ENCODE peak calls at places on chromosomes 16 and 17, in seven cellular contexts. One of them, this sample, is unnamed.

GRCh38 chr17:62692721-62693431 is 65.4 kb downstream of the MRC2 start:
- DNase-seq in activated naive CD8-positive, alpha-beta T cell treated with anti-CD3 and anti-CD28 coated beads for 36 hours: no peak
- DNase-seq in CD8-positive, alpha-beta T cell: no peak
- DNase-seq in transverse colon: no peak
- DNase-seq in EL: peak
- DNase-seq in left colon: no peak
- DNase-seq in kidney tubule cell: no peak
- DNase-seq in this sample: no peak

GRCh38 chr16:83533193-83533592 is 274.6 kb upstream of the HSBP1 start:
- DNase-seq in kidney tubule cell: peak
- DNase-seq in activated naive CD8-positive, alpha-beta T cell treated with anti-CD3 and anti-CD28 coated beads for 36 hours: no peak
- DNase-seq in EL: peak
- DNase-seq in CD8-positive, alpha-beta T cell: no peak
- DNase-seq in transverse colon: no peak
- DNase-seq in left colon: no peak
- DNase-seq in this sample: no peak

GRCh38 chr17:29663155-29663554 is 40.4 kb upstream of the CORO6 start:
- DNase-seq in EL: no peak
- DNase-seq in left colon: no peak
- DNase-seq in activated naive CD8-positive, alpha-beta T cell treated with anti-CD3 and anti-CD28 coated beads for 36 hours: no peak
- DNase-seq in transverse colon: no peak
- DNase-seq in kidney tubule cell: no peak
- DNase-seq in CD8-positive, alpha-beta T cell: no peak
- DNase-seq in this sample: no peak

GRCh38 chr16:50546125-50546524 is 2.1 kb upstream of the NKD1 start:
- DNase-seq in EL: no peak
- DNase-seq in kidney tubule cell: no peak
- DNase-seq in activated naive CD8-positive, alpha-beta T cell treated with anti-CD3 and anti-CD28 coated beads for 36 hours: no peak
- DNase-seq in transverse colon: no peak
- DNase-seq in left colon: no peak
- DNase-seq in CD8-positive, alpha-beta T cell: no peak
- DNase-seq in this sample: no peak

GRCh38 chr16:57873218-57873617 is 70.9 kb upstream of the KIFC3 start:
- DNase-seq in activated naive CD8-positive, alpha-beta T cell treated with anti-CD3 and anti-CD28 coated beads for 36 hours: no peak
- DNase-seq in EL: no peak
- DNase-seq in transverse colon: no peak
- DNase-seq in CD8-positive, alpha-beta T cell: no peak
- DNase-seq in left colon: no peak
- DNase-seq in kidney tubule cell: no peak
- DNase-seq in this sample: no peak

GRCh38 chr17:29870836-29871430 is 59.1 kb downstream of the SSH2 start:
- DNase-seq in EL: no peak
- DNase-seq in left colon: no peak
- DNase-seq in kidney tubule cell: no peak
- DNase-seq in transverse colon: no peak
- DNase-seq in activated naive CD8-positive, alpha-beta T cell treated with anti-CD3 and anti-CD28 coated beads for 36 hours: no peak
- DNase-seq in CD8-positive, alpha-beta T cell: no peak
- DNase-seq in this sample: no peak

GRCh38 chr16:68257251-68257905 is 6.9 kb upstream of the SLC7A6 start:
- DNase-seq in EL: no peak
- DNase-seq in CD8-positive, alpha-beta T cell: no peak
- DNase-seq in activated naive CD8-positive, alpha-beta T cell treated with anti-CD3 and anti-CD28 coated beads for 36 hours: no peak
- DNase-seq in transverse colon: peak
- DNase-seq in left colon: no peak
- DNase-seq in kidney tubule cell: peak
- DNase-seq in this sample: no peak

GRCh38 chr16:49348408-49349176 is 25.0 kb upstream of the C16orf78 start:
- DNase-seq in EL: no peak
- DNase-seq in left colon: no peak
- DNase-seq in transverse colon: no peak
- DNase-seq in kidney tubule cell: no peak
- DNase-seq in activated naive CD8-positive, alpha-beta T cell treated with anti-CD3 and anti-CD28 coated beads for 36 hours: no peak
- DNase-seq in CD8-positive, alpha-beta T cell: no peak
- DNase-seq in this sample: no peak

GRCh38 chr17:44872131-44872768 is 24.6 kb downstream of the HIGD1B start:
- DNase-seq in left colon: no peak
- DNase-seq in activated naive CD8-positive, alpha-beta T cell treated with anti-CD3 and anti-CD28 coated beads for 36 hours: no peak
- DNase-seq in transverse colon: peak
- DNase-seq in EL: no peak
- DNase-seq in kidney tubule cell: peak
- DNase-seq in CD8-positive, alpha-beta T cell: no peak
- DNase-seq in this sample: no peak

GRCh38 chr17:70074236-70074830 is 692 bp upstream of the KCNJ16 start:
- DNase-seq in activated naive CD8-positive, alpha-beta T cell treated with anti-CD3 and anti-CD28 coated beads for 36 hours: no peak
- DNase-seq in left colon: no peak
- DNase-seq in transverse colon: no peak
- DNase-seq in CD8-positive, alpha-beta T cell: no peak
- DNase-seq in kidney tubule cell: peak
- DNase-seq in EL: no peak
- DNase-seq in this sample: no peak

GRCh38 chr17:40068129-40068581 is 5.4 kb downstream of the THRA start:
- DNase-seq in transverse colon: no peak
- DNase-seq in left colon: no peak
- DNase-seq in kidney tubule cell: peak
- DNase-seq in activated naive CD8-positive, alpha-beta T cell treated with anti-CD3 and anti-CD28 coated beads for 36 hours: no peak
- DNase-seq in CD8-positive, alpha-beta T cell: no peak
- DNase-seq in EL: no peak
- DNase-seq in this sample: no peak

GRCh38 chr17:3695129-3695722 is 729 bp downstream of the P2RX5 start:
- DNase-seq in kidney tubule cell: peak
- DNase-seq in transverse colon: peak
- DNase-seq in left colon: no peak
- DNase-seq in CD8-positive, alpha-beta T cell: no peak
- DNase-seq in activated naive CD8-positive, alpha-beta T cell treated with anti-CD3 and anti-CD28 coated beads for 36 hours: no peak
- DNase-seq in EL: peak
- DNase-seq in this sample: no peak

This sample was measured in omental fat pad.